ENCODE peak calls at places on chromosomes 16 and 17, in eight cellular contexts. T is NCI-H460, W is mucosa of descending colon, Z is NCI-H1105 treated with DMSO at 0.1 percent for 48 hours, D is lower leg skin, X is NCI-H524, M is PC-3, R is kidney. H is an unnamed sample.

GRCh38 chr17:48037924-48038323 is 327 bp upstream of the COPZ2 start:
- DNase-seq in T (no peak), W (peak; percentile 44), Z (no peak), D (no peak), X (no peak), M (no peak), R (no peak), H (no peak)

GRCh38 chr16:57736419-57737281 is 1.1 kb downstream of the KATNB1 start:
- DNase-seq in T (peak; percentile 45), W (peak; percentile 68), Z (peak; percentile 20), D (peak; percentile 90), X (peak; percentile 31), M (peak; percentile 59), R (peak; percentile 79), H (no peak)

GRCh38 chr17:35406568-35406967 is 25.7 kb downstream of the SLFN12 start:
- DNase-seq in T (no peak), W (no peak), Z (no peak), D (no peak), X (no peak), M (no peak), R (no peak), H (no peak)

GRCh38 chr16:56415849-56416248 is 9.5 kb downstream of the AMFR start:
- DNase-seq in T (no peak), W (no peak), Z (no peak), D (no peak), X (no peak), M (no peak), R (no peak), H (no peak)

GRCh38 chr17:37662358-37662757 is 19.1 kb upstream of the DDX52 start:
- DNase-seq in T (no peak), W (no peak), Z (no peak), D (no peak), X (no peak), M (no peak), R (no peak), H (no peak)

GRCh38 chr16:83046664-83047063 is 419.9 kb downstream of the CDH13 start:
- DNase-seq in T (no peak), W (no peak), Z (no peak), D (no peak), X (no peak), M (no peak), R (no peak), H (no peak)

GRCh38 chr17:83193336-83194188 is 114.2 kb downstream of the METRNL start:
- DNase-seq in T (no peak), W (peak; percentile 53), Z (no peak), D (peak; percentile 91), X (no peak), M (peak; percentile 66), R (peak; percentile 81), H (no peak)

GRCh38 chr17:82334622-82335394 is 1.2 kb upstream of the SECTM1 start:
- DNase-seq in T (no peak), W (peak; percentile 73), Z (no peak), D (no peak), X (no peak), M (peak; percentile 49), R (peak; percentile 80), H (no peak)

GRCh38 chr17:7313890-7314718 is 1.1 kb downstream of the GPS2 start:
- DNase-seq in T (no peak), W (no peak), Z (no peak), D (no peak), X (no peak), M (peak; percentile 6), R (no peak), H (no peak)

GRCh38 chr16:76081936-76082335 is 195.3 kb upstream of the CNTNAP4 start:
- DNase-seq in T (no peak), W (no peak), Z (peak; percentile 10), D (no peak), X (peak; percentile 42), M (no peak), R (no peak), H (no peak)

GRCh38 chr17:8946476-8946875 is 19.0 kb downstream of the PIK3R5 start:
- DNase-seq in T (no peak), W (no peak), Z (no peak), D (no peak), X (no peak), M (no peak), R (no peak), H (no peak)

GRCh38 chr17:62827722-62828498 is 19.8 kb upstream of the MARCHF10 start:
- DNase-seq in T (no peak), W (no peak), Z (no peak), D (peak; percentile 14), X (no peak), M (peak; percentile 27), R (no peak), H (no peak)

GRCh38 chr16:87068316-87068715 is 248.9 kb downstream of the C16orf95 start:
- DNase-seq in T (no peak), W (no peak), Z (no peak), D (no peak), X (no peak), M (no peak), R (no peak), H (no peak)

GRCh38 chr16:9847146-9847545 is 335.1 kb downstream of the GRIN2A start:
- DNase-seq in T (no peak), W (no peak), Z (no peak), D (no peak), X (no peak), M (no peak), R (no peak), H (no peak)

GRCh38 chr17:50634123-50634914 is at the start of gene ABCC3:
- DNase-seq in T (peak; percentile 56), W (peak; percentile 87), Z (peak; percentile 5), D (peak; percentile 91), X (no peak), M (peak; percentile 75), R (peak; percentile 91), H (no peak)

GRCh38 chr16:56424791-56425438 is 430 bp downstream of the AMFR start:
- DNase-seq in T (no peak), W (peak; percentile 71), Z (peak; percentile 35), D (peak; percentile 89), X (peak; percentile 58), M (no peak), R (peak; percentile 84), H (no peak)

GRCh38 chr17:75516619-75517276 is 420 bp downstream of the TSEN54 start:
- DNase-seq in T (no peak), W (peak; percentile 74), Z (peak; percentile 30), D (no peak), X (peak; percentile 64), M (peak; percentile 21), R (peak; percentile 87), H (no peak)

GRCh38 chr17:2564876-2565275 is 28.6 kb upstream of the PAFAH1B1 start:
- DNase-seq in T (peak; percentile 6), W (no peak), Z (no peak), D (no peak), X (no peak), M (peak; percentile 69), R (no peak), H (no peak)

GRCh38 chr17:37848690-37849616 is 75.3 kb upstream of the TBC1D3K start:
- DNase-seq in T (peak; percentile 76), W (no peak), Z (no peak), D (no peak), X (peak; percentile 16), M (peak; percentile 65), R (no peak), H (no peak)

GRCh38 chr17:44220211-44221071 is 966 bp upstream of the UBTF start:
- DNase-seq in T (no peak), W (peak; percentile 74), Z (peak; percentile 63), D (peak; percentile 90), X (peak; percentile 68), M (peak; percentile 48), R (peak; percentile 88), H (no peak)

GRCh38 chr17:65558311-65558682 is 3.2 kb downstream of the AXIN2 start:
- DNase-seq in T (no peak), W (no peak), Z (no peak), D (no peak), X (no peak), M (no peak), R (no peak), H (no peak)

GRCh38 chr16:4604401-4604800 is 10.3 kb downstream of the UBALD1 start:
- DNase-seq in T (no peak), W (no peak), Z (no peak), D (no peak), X (no peak), M (no peak), R (no peak), H (no peak)

GRCh38 chr16:89289428-89290395 is 72.2 kb downstream of the ZNF778 start:
- DNase-seq in T (peak; percentile 61), W (no peak), Z (peak; percentile 22), D (no peak), X (peak; percentile 72), M (peak; percentile 71), R (peak; percentile 77), H (peak; percentile 87)

GRCh38 chr17:49637050-49637449 is 40.8 kb downstream of the SPOP start:
- DNase-seq in T (no peak), W (no peak), Z (no peak), D (no peak), X (no peak), M (peak; percentile 22), R (no peak), H (no peak)

GRCh38 chr17:29622337-29623282 is at the start of gene CORO6:
- DNase-seq in T (peak; percentile 25), W (peak; percentile 60), Z (peak; percentile 20), D (no peak), X (peak; percentile 57), M (no peak), R (peak; percentile 80), H (no peak)

GRCh38 chr16:89700649-89701424 is 668 bp downstream of the SPATA2L start:
- DNase-seq in T (peak; percentile 47), W (peak; percentile 86), Z (peak; percentile 16), D (peak; percentile 89), X (peak; percentile 60), M (peak; percentile 57), R (peak; percentile 90), H (no peak)

GRCh38 chr16:82603784-82604411 is 22.9 kb upstream of the CDH13 start:
- DNase-seq in T (peak; percentile 54), W (no peak), Z (no peak), D (peak; percentile 90), X (peak; percentile 65), M (peak; percentile 47), R (no peak), H (no peak)

GRCh38 chr16:88045820-88046303 is 94.6 kb downstream of the BANP start:
- DNase-seq in T (no peak), W (peak; percentile 85), Z (no peak), D (no peak), X (no peak), M (no peak), R (peak; percentile 75), H (peak; percentile 53)

GRCh38 chr16:595942-596735 is 6.3 kb downstream of the RAB40C start:
- DNase-seq in T (no peak), W (no peak), Z (no peak), D (no peak), X (no peak), M (peak; percentile 39), R (no peak), H (no peak)

GRCh38 chr17:11326492-11326891 is 85.5 kb downstream of the SHISA6 start:
- DNase-seq in T (no peak), W (no peak), Z (no peak), D (peak; percentile 23), X (no peak), M (no peak), R (no peak), H (no peak)

GRCh38 chr16:84692451-84692850 is 7.3 kb upstream of the USP10 start:
- DNase-seq in T (no peak), W (no peak), Z (no peak), D (no peak), X (no peak), M (no peak), R (no peak), H (no peak)